ENCODE peak calls at places on chromosomes 13 and 19, in four cellular contexts. Y is progenitor cell of endocrine pancreas, A is LoVo, V is right atrium auricular region. E is an unnamed sample.

GRCh38 chr19:11787536-11787935 is 10.8 kb upstream of the ZNF491 start:
- DNase-seq in Y (no peak), A (no peak), V (no peak), E (no peak)

GRCh38 chr19:31963741-31964140 is 381.7 kb upstream of the ZNF507 start:
- DNase-seq in V (no peak), A (no peak), Y (no peak), E (no peak)

GRCh38 chr19:6711605-6712004 is 8.8 kb downstream of the C3 start:
- DNase-seq in A (no peak), Y (no peak), V (no peak), E (no peak)

GRCh38 chr13:112767506-112768471 is 78.0 kb downstream of the ATP11A start:
- DNase-seq in Y (no peak), V (no peak), A (no peak), E (no peak)

GRCh38 chr19:39126593-39127187 is 1.1 kb downstream of the PAK4 start:
- DNase-seq in A (peak; percentile 84), V (no peak), Y (no peak), E (no peak)

GRCh38 chr19:28847468-28847867 is 365.5 kb downstream of the UQCRFS1 start:
- DNase-seq in Y (no peak), A (no peak), V (no peak), E (no peak)

GRCh38 chr19:38245826-38246498 is 10.2 kb downstream of the PPP1R14A start:
- DNase-seq in V (no peak), A (no peak), Y (no peak), E (no peak)

GRCh38 chr19:9735986-9736385 is 32.6 kb downstream of the ZNF846 start:
- DNase-seq in Y (no peak), A (no peak), V (no peak), E (no peak)

GRCh38 chr13:36872621-36873020 is 47.4 kb downstream of the SMAD9 start:
- DNase-seq in V (no peak), A (no peak), Y (no peak), E (peak; percentile 83)

GRCh38 chr19:37905936-37906867 is at the start of gene WDR87:
- DNase-seq in A (peak; percentile 29), V (no peak), Y (peak; percentile 71), E (no peak)

GRCh38 chr19:23957660-23958281 is 43.1 kb downstream of the ZNF726 start:
- DNase-seq in Y (no peak), V (no peak), A (no peak), E (no peak)

GRCh38 chr19:4519521-4520277 is 1.4 kb upstream of the PLIN4 start:
- DNase-seq in V (no peak), A (no peak), Y (no peak), E (no peak)

GRCh38 chr19:14354445-14354844 is 26.8 kb upstream of the ADGRE5 start:
- DNase-seq in A (no peak), Y (no peak), V (no peak), E (no peak)

GRCh38 chr13:49113526-49114286 is 106.4 kb upstream of the MLNR start:
- DNase-seq in V (no peak), Y (no peak), A (no peak), E (no peak)

GRCh38 chr19:44943801-44944249 is 1.8 kb downstream of the APOC4 start:
- DNase-seq in Y (no peak), V (peak; percentile 61), A (no peak), E (no peak)

GRCh38 chr19:49114630-49115363 is 627 bp downstream of the LIN7B start:
- DNase-seq in V (peak; percentile 74), Y (peak; percentile 56), A (no peak), E (no peak)

GRCh38 chr19:44878119-44878865 is 12.8 kb upstream of the TOMM40 start:
- DNase-seq in Y (no peak), A (no peak), V (no peak), E (no peak)

GRCh38 chr19:1434577-1435060 is 3.6 kb upstream of the RPS15 start:
- DNase-seq in Y (no peak), A (no peak), V (no peak), E (no peak)

GRCh38 chr13:27504126-27504525 is 53.8 kb upstream of the MTIF3 start:
- DNase-seq in V (peak; percentile 52), Y (no peak), A (no peak), E (no peak)

E was measured in esophagus muscularis mucosa.